ENCODE peak calls at places on chromosomes 5 and 9, in six cellular contexts. J, I, T, S, W and P are unnamed samples.

GRCh38 chr5:68260455-68260854 is 44.9 kb downstream of the PIK3R1 start:
- DNase-seq in J (no peak), I (no peak), T (no peak), W (no peak), S (no peak), P (no peak)

GRCh38 chr9:78064075-78064474 is 32.5 kb upstream of the GNAQ start:
- DNase-seq in S (no peak), W (no peak), J (no peak), T (no peak), I (no peak), P (no peak)

GRCh38 chr9:121713400-121714070 is 62.1 kb downstream of the DAB2IP start:
- DNase-seq in T (no peak), I (no peak), J (no peak), W (no peak), S (no peak), P (no peak)

GRCh38 chr5:167759411-167759821 is 532.0 kb upstream of the WWC1 start:
- DNase-seq in T (no peak), I (no peak), W (peak), S (no peak), J (no peak), P (no peak)

GRCh38 chr9:36566813-36567217 is 5.9 kb upstream of the MELK start:
- DNase-seq in J (peak), S (no peak), T (no peak), W (no peak), I (no peak), P (no peak)

GRCh38 chr9:113935677-113936380 is 59.7 kb downstream of the ZNF618 start:
- DNase-seq in W (no peak), J (peak), T (no peak), I (peak), S (no peak), P (no peak)

GRCh38 chr5:123035950-123036390 is 555 bp downstream of the PPIC start:
- DNase-seq in J (peak), T (no peak), I (peak), W (peak), S (peak), P (peak)

GRCh38 chr9:131641618-131642495 is 96.5 kb downstream of the PRRT1B start:
- DNase-seq in W (no peak), I (no peak), T (no peak), S (peak), J (no peak), P (no peak)

GRCh38 chr9:137314561-137315560 is 12.8 kb upstream of the NRARP start:
- DNase-seq in I (peak), T (no peak), S (no peak), J (no peak), W (no peak), P (peak)

GRCh38 chr5:71014186-71014585 is 11.0 kb downstream of the NAIP start:
- DNase-seq in W (no peak), T (no peak), S (no peak), J (no peak), I (no peak), P (no peak)

GRCh38 chr5:78992136-78992535 is 7.0 kb upstream of the ARSB start:
- DNase-seq in I (no peak), T (no peak), J (no peak), S (no peak), W (no peak), P (no peak)

GRCh38 chr5:65512170-65512937 is 30.6 kb upstream of the ADAMTS6 start:
- DNase-seq in S (no peak), I (no peak), W (no peak), T (no peak), J (no peak), P (no peak)

GRCh38 chr9:20823051-20823450 is 139.0 kb downstream of the FOCAD start:
- DNase-seq in W (no peak), J (no peak), S (no peak), I (no peak), T (no peak), P (no peak)

GRCh38 chr9:127987103-127987614 is 6.4 kb upstream of the EEIG1 start:
- DNase-seq in I (no peak), T (no peak), J (peak), S (peak), W (no peak), P (no peak)

GRCh38 chr5:39675676-39676075 is 250.9 kb upstream of the DAB2 start:
- DNase-seq in J (no peak), W (no peak), T (no peak), S (no peak), I (no peak), P (no peak)

GRCh38 chr5:124650960-124651662 is 95.3 kb downstream of the ZNF608 start:
- DNase-seq in T (peak), S (no peak), W (no peak), I (peak), J (no peak), P (no peak)

GRCh38 chr9:134585021-134585561 is 56.5 kb upstream of the COL5A1 start:
- DNase-seq in I (no peak), W (no peak), S (no peak), J (no peak), T (no peak), P (no peak)

GRCh38 chr5:171520300-171521170 is 101.1 kb downstream of the FGF18 start:
- DNase-seq in T (no peak), W (no peak), S (no peak), I (peak), J (no peak), P (no peak)

GRCh38 chr9:135992486-135993408 is 31.6 kb upstream of the UBAC1 start:
- DNase-seq in J (peak), S (peak), I (peak), W (no peak), T (peak), P (peak)

GRCh38 chr9:98575379-98576346 is 133.1 kb downstream of the GABBR2 start:
- DNase-seq in T (peak), W (peak), I (no peak), S (no peak), J (peak), P (peak)

GRCh38 chr5:6342689-6343315 is 35.5 kb downstream of the MED10 start:
- DNase-seq in W (no peak), S (no peak), J (no peak), I (no peak), T (no peak), P (no peak)

GRCh38 chr9:26954050-26954508 is 2.1 kb upstream of the IFT74 start:
- DNase-seq in I (no peak), W (no peak), J (no peak), T (no peak), S (no peak), P (no peak)

GRCh38 chr9:14097215-14097614 is 216.7 kb downstream of the NFIB start:
- DNase-seq in S (no peak), J (no peak), I (no peak), T (no peak), W (no peak), P (no peak)

GRCh38 chr5:151584057-151584937 is 6.8 kb downstream of the FAT2 start:
- DNase-seq in I (no peak), W (no peak), J (no peak), T (no peak), S (no peak), P (no peak)

GRCh38 chr5:135005076-135005475 is 29.0 kb downstream of the PITX1 start:
- DNase-seq in J (no peak), T (no peak), I (no peak), S (no peak), W (no peak), P (no peak)

GRCh38 chr5:62653001-62653863 is 74.6 kb downstream of the LRRC70 start:
- DNase-seq in J (no peak), T (no peak), S (no peak), W (no peak), I (no peak), P (no peak)

GRCh38 chr5:137342764-137343163 is 156.4 kb downstream of the SPOCK1 start:
- DNase-seq in S (no peak), J (no peak), I (no peak), W (peak), T (no peak), P (no peak)

GRCh38 chr5:106269252-106269843 is 1401.4 kb downstream of the EFNA5 start:
- DNase-seq in S (no peak), W (no peak), J (no peak), T (peak), I (peak), P (no peak)

GRCh38 chr5:148125641-148126040 is 42.7 kb upstream of the SPINK14 start:
- DNase-seq in T (no peak), I (no peak), S (no peak), J (no peak), W (no peak), P (no peak)

GRCh38 chr5:1399737-1400136 is 45.5 kb downstream of the SLC6A3 start:
- DNase-seq in I (no peak), J (no peak), W (no peak), T (no peak), S (no peak), P (no peak)

GRCh38 chr9:16342621-16343020 is 527.8 kb downstream of the BNC2 start:
- DNase-seq in J (no peak), I (no peak), W (no peak), T (no peak), S (no peak), P (no peak)

GRCh38 chr5:36662291-36662851 is 56.0 kb downstream of the SLC1A3 start:
- DNase-seq in J (no peak), T (no peak), S (no peak), W (no peak), I (peak), P (no peak)

GRCh38 chr5:137753986-137754235 is 252 bp downstream of the HNRNPA0 start:
- DNase-seq in J (no peak), S (no peak), I (no peak), T (no peak), W (no peak), P (no peak)

GRCh38 chr9:36802171-36802920 is 229.7 kb downstream of the MELK start:
- DNase-seq in I (no peak), T (no peak), J (no peak), S (no peak), W (peak), P (no peak)

GRCh38 chr5:101430551-101430950 is 527.5 kb upstream of the ST8SIA4 start:
- DNase-seq in I (no peak), W (no peak), T (no peak), S (no peak), J (no peak), P (no peak)

GRCh38 chr9:70761139-70761538 is 346.7 kb upstream of the KLF9 start:
- DNase-seq in W (no peak), J (no peak), S (no peak), T (no peak), I (no peak), P (no peak)

DNA sequence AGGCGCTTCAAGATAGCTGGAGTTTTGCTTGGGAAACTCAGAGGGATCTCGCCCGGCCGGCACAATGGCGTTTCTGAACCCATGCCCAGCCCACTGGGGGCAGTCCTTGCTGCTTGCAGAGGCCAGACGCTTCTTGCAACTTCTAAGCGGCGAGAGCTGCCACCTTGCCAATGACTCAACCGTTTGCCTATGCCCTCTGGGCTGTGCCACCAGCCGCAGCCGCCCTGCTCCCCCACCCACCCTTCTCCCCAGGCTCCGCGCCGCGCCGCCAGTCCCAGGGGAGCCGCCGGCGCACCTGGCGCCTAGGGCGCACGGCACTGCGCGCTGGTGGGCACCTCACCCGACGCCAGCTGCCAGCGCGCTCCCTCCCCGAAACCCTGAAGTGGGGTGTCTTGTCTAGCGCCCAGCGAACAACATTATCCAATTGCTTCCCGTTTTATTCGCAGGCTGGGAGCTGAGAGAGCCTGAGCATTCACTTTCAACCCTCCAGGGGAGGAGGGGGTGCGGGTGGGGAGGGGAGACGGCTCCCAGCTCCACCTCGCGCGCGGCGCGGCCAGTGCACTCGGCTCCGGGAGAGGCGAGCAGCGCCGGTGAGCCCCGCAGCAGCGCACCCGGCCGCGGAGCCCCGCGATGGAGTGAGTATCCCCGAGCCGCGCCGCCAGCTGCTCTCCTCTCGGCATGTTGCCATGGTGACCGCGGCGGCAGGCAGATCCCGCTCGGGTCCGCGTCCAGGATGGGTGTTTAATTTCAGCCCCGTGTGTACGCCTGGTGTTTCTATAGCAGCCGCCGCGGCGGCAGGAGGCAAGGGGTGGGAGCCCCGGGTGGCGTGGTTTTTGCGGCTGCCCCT is 139.5 kb upstream of the PALM2AKAP2 start:
- DNase-seq in I (peak), W (no peak), S (peak), T (no peak), J (peak), P (peak)
- TF ChIP-seq CTCF in I (peak), W (no peak), S (no peak), T (no peak), J (no peak), P (no peak)

DNA sequence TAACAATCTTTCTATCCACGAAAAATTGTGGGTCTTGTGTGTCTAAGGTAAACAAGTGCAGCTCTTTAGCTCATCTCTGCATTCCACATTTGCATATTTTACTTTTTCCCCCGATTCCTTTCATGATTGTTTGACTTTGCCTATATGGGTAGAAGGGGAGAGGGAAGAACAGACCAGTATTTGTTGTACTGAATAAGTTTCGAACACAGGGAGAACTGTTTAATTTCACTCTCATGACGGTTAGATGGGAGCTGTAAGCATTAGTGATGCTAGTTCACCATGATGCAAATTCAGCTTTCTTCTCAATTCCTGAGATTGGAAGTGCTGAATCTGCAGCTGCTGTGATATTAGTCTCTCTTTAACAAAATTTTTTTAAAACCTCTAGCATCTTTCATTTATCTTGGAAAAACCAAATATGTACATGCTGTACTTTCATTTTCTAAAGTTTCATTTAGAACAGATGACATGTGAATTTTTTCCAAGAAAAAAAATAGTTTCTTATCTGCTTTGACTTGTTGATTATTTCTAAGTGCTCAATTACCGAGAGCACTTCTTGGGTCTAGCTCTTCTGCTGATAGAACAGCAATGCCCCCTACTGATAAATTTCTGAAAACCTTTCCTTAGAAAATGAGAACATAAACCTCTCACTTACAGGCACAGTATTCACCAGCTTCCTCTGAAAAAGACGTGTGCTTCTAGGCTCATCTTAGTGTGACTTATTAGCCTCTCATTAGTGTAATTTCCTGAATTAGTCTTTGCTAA is 149.5 kb downstream of the BAAT start:
- DNase-seq in W (peak), T (peak), J (no peak), S (no peak), I (peak), P (peak)
- TF ChIP-seq CTCF in W (peak), T (peak), J (no peak), S (peak), I (peak), P (peak)

GRCh38 chr9:107340920-107341632 is 58.0 kb downstream of the RAD23B start:
- DNase-seq in S (peak), W (peak), I (peak), T (peak), J (peak), P (peak)
- TF ChIP-seq CTCF in S (peak), W (peak), I (peak), T (peak), J (peak), P (peak)

GRCh38 chr5:58898006-58898405 is 315.1 kb downstream of the RAB3C start:
- DNase-seq in J (no peak), I (no peak), S (no peak), T (no peak), W (no peak), P (no peak)

GRCh38 chr5:58891072-58891970 is 308.4 kb downstream of the RAB3C start:
- DNase-seq in T (peak), W (peak), S (peak), J (peak), I (peak), P (peak)

GRCh38 chr5:58891971-58892343 is 309.1 kb downstream of the RAB3C start:
- DNase-seq in S (no peak), J (no peak), W (no peak), I (no peak), T (no peak), P (no peak)

GRCh38 chr5:58890265-58890664 is 307.4 kb downstream of the RAB3C start:
- DNase-seq in W (no peak), J (no peak), S (no peak), T (no peak), I (no peak), P (no peak)

GRCh38 chr5:58893551-58893950 is 310.7 kb downstream of the RAB3C start:
- DNase-seq in W (peak), T (no peak), S (no peak), J (no peak), I (no peak), P (no peak)
- TF ChIP-seq CTCF in W (no peak), T (no peak), S (no peak), J (no peak), I (no peak), P (no peak)

GRCh38 chr5:54215233-54215736 is 95.1 kb downstream of the ARL15 start:
- DNase-seq in J (no peak), I (peak), W (no peak), S (no peak), T (no peak), P (no peak)

GRCh38 chr5:54220230-54221040 is 89.9 kb downstream of the ARL15 start:
- DNase-seq in W (no peak), I (no peak), J (no peak), T (no peak), S (no peak), P (no peak)

GRCh38 chr5:54214747-54215146 is 95.6 kb downstream of the ARL15 start:
- DNase-seq in S (no peak), J (no peak), I (peak), W (no peak), T (no peak), P (no peak)

GRCh38 chr5:54221096-54221495 is 89.3 kb downstream of the ARL15 start:
- DNase-seq in S (no peak), W (no peak), I (no peak), T (no peak), J (no peak), P (no peak)

DNA sequence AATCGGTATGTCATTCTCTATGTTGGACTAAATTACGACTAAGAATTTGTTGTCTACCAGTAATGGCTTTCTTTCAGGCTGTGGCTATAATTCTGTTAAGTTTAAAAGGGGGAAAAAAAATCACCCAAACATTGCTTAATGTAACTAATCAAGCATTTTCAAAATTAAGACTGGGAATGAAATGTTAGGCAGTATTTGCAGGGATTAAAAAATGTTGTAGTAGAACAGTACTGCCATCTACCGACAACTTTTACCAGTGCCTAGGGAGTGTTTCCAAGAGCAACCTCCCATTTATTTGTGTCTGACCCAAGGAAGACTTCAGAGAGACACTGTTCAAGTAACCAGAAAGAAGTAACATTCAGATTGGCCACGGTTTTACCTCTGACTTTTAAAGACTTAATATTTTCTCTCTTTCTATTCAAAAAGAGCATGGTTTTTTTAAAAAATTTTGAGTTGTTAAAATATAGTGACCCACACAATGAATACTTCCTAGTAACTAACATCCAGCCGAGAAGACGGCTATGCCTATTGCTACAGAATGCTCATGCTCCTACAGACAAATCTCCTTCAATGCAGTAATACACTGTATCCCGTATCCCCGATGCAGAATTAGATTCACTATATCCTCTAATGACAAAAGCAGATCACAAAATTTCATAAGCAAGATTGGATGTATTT is 92.4 kb downstream of the ARL15 start:
- DNase-seq in J (peak), T (peak), S (peak), I (peak), W (no peak), P (peak)
- TF ChIP-seq CTCF in J (peak), T (peak), S (peak), I (peak), W (peak), P (peak)

GRCh38 chr5:139473565-139473964 is 2.8 kb downstream of the SMIM33 start:
- DNase-seq in I (no peak), W (peak), T (no peak), S (no peak), J (no peak), P (no peak)
- TF ChIP-seq CTCF in I (no peak), W (peak), T (no peak), S (no peak), J (no peak), P (no peak)

DNA sequence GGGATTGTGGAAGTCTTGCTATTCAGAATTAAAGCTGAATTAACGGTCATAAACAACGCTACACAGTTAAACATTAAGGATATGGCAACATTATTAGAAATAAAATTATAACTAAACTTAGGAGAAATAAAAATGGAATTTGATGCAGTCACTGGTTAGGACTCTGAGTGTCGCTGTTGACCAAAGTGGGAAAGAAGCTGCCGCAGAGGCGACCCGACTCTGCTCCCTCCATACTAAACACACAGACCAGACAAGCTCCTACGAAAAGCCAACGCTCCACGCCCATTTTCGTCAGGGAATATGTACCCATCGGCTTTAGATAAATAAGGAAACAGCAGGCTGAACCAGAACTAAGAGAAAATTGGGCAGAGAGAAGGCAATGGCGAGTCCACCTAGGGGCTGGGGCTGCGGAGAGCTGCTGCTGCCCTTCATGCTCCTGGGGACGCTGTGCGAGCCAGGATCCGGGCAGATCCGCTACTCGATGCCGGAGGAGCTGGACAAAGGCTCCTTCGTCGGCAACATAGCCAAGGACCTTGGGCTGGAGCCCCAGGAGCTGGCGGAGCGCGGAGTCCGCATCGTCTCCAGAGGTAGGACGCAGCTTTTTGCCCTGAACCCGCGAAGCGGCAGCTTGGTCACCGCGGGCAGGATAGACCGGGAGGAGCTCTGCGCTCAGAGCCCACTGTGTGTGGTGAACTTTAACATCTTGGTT is at the start of gene PCDHGA5:
- DNase-seq in W (no peak), J (no peak), S (no peak), I (no peak), T (no peak), P (no peak)
- TF ChIP-seq CTCF in W (peak), J (no peak), S (no peak), I (no peak), T (peak), P (no peak)